ENCODE peak calls at places on chromosome 2, in six cellular contexts. M is HCT116, O is K562, G is GM12878, X is H1, E is HepG2. K is an unnamed sample.

GRCh38 chr2:38959938-38960608 is 70.4 kb downstream of the ARHGEF33 start:
- DNase-seq in M (no peak), O (no peak), G (no peak), X (peak; percentile 68), E (no peak), K (no peak)

GRCh38 chr2:229407170-229407569 is 136.1 kb upstream of the PID1 start:
- DNase-seq in M (peak; percentile 86), O (no peak), G (no peak), X (no peak), E (peak; percentile 49), K (no peak)

GRCh38 chr2:150141241-150142001 is 346.0 kb downstream of the RND3 start:
- DNase-seq in M (no peak), O (no peak), G (no peak), X (no peak), E (no peak), K (no peak)

GRCh38 chr2:3319745-3320566 is 57.7 kb downstream of the EIPR1 start:
- DNase-seq in M (no peak), O (no peak), G (no peak), X (no peak), E (no peak), K (no peak)

GRCh38 chr2:39954346-39954745 is 175.3 kb upstream of the THUMPD2 start:
- DNase-seq in M (no peak), O (no peak), G (no peak), X (no peak), E (no peak), K (no peak)

GRCh38 chr2:147679664-147680502 is 164.9 kb upstream of the ACVR2A start:
- DNase-seq in M (no peak), O (no peak), G (no peak), X (no peak), E (no peak), K (no peak)

GRCh38 chr2:231200805-231201474 is 2.5 kb downstream of the ARMC9 start:
- DNase-seq in M (no peak), O (peak; percentile 46), G (no peak), X (no peak), E (no peak), K (no peak)

GRCh38 chr2:181563101-181563692 is 93.7 kb downstream of the CERKL start:
- DNase-seq in M (no peak), O (no peak), G (no peak), X (no peak), E (no peak), K (no peak)

GRCh38 chr2:8754056-8754790 is 72.4 kb downstream of the ID2 start:
- DNase-seq in M (no peak), O (no peak), G (no peak), X (no peak), E (no peak), K (no peak)

GRCh38 chr2:25521665-25522387 is 151.6 kb downstream of the DTNB start:
- DNase-seq in M (peak; percentile 35), O (peak; percentile 40), G (peak; percentile 90), X (no peak), E (peak; percentile 72), K (no peak)

DNA sequence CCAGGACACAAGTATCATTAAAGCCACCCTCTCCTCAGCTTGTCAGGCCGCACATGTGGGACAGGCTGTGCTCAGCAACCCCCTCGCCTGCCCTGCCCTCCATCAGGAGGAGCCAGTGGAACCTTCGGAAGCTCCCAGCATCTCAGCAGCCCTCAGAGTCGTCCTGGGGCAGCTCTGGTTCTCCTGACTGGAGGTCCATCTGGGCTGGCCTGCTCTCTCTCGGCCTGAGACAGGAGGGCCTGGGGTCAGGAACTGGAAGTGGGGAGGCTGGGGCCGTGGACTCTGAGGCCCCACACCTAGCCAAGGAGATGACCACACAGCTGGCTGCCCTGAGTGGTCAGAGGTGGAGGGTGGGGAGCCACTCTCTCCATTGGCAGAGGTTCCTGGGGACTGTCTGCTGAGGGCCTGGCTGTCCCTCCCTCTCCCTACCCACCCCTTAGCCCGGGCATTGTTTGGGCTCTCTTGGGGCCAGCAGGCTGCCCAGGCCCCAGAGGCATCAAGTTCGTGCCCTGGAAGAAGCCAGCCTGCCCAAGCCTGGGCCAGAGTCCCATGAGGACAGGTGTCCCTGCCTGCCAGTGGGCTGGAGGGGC is 23.1 kb downstream of the ODC1 start:
- DNase-seq in M (no peak), O (no peak), G (no peak), X (no peak), E (no peak), K (no peak)
- H3K36me3 ChIP-seq in M (peaks cover 17% of the 10 kb centered on the region), O (peaks cover 29% of the 10 kb centered on the region), G (no peaks in the 10 kb centered on the region), X (no peaks in the 10 kb centered on the region), E (peaks cover 17% of the 10 kb centered on the region), K (peaks cover 63% of the 10 kb centered on the region)

DNA sequence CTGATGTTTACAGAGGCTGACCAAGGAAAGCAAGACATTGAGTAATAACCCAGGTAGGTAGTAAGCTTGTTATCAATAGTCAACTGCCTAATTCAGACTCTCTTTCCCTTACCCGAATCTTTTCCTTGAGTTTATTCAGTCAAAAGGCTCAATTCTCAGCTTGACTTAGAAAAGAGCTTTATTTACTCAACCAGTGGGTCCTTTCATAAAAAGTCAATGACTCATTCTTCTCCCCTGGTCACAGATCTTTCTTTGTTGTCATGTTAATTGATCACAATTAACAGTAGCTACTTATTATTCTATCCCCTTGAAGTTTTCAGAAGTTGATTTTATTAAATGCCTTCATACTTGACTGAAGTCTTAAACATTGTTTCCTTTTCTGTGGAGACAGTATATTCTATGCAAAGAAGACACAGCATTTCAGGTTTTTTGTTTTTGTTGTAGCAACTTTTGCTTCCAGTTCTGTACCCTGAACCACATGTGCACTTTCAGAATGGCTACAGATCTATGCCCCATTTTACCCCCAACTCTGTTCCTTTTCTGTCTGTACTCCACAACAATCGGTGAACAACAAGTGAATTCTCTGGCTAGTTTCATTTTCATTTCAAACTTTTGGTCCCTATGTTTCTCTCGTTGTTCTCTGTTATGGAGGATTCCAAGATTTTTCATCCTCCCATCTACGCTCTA is 428.3 kb downstream of the NCKAP5 start:
- DNase-seq in M (no peak), O (no peak), G (no peak), X (no peak), E (no peak), K (peak; percentile 66)
- H3K9ac ChIP-seq in M (no peak overlapping the region), O (no peak overlapping the region), G (no peak overlapping the region), X (no peak overlapping the region), E (no peak overlapping the region), K (no peak overlapping the region)

DNA sequence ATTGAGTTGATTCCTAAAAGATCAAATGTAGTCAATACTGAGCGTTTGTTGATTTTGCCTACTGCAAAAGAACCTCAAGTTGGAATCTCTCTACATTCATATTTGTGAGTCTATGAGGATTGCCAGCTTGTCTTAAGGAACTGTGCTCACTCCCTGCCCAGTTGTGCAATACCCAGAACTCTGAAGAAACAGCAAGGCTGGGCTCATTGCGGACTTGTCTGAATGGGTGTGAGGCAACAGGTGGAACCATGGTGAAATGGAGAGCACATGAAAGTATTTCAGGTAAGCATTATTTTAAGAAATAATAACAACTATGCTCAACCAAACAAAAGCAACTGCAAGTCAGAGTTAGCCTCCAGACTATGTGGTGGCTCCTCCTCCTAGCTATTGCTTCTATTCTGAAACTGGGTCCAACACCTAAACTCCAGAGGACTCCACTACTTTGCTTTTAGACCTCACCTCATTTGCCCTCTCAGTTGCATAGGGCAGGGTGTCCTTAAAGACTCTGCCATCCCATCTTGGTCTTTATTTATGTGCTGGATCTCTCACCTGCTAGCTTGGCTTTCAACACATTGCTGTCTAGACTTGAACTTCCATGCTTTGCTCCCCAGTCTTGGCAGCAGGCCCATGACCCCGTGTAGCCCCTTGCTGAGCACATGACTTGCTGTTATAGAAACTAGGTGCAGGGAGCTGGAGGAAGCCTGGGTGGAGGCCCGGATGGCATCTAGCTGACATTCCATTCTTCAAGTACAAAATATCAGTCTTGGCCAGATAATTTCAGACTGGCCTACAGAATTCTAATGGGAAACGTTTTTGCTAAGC is 94.8 kb upstream of the ARL5A start:
- DNase-seq in M (no peak), O (no peak), G (no peak), X (no peak), E (peak; percentile 43), K (no peak)
- TF ChIP-seq ZNF274 in M (no peak), O (no peak), G (no peak), X (no peak), E (no peak), K (no peak)

GRCh38 chr2:43223412-43224040 is 2.9 kb downstream of the ZFP36L2 start:
- DNase-seq in M (no peak), O (no peak), G (no peak), X (no peak), E (no peak), K (no peak)
- H3K36me3 ChIP-seq in M (peaks cover 10% of the 10 kb centered on the region), O (peaks cover 29% of the 10 kb centered on the region), G (no peaks in the 10 kb centered on the region), X (peaks cover 35% of the 10 kb centered on the region), E (peaks cover 3% of the 10 kb centered on the region), K (peaks cover 34% of the 10 kb centered on the region)

GRCh38 chr2:135585586-135585985 is 54.3 kb downstream of the R3HDM1 start:
- DNase-seq in M (no peak), O (no peak), G (no peak), X (peak; percentile 2), E (no peak), K (no peak)
- H3K9ac ChIP-seq in M (no peak overlapping the region), O (no peak overlapping the region), G (no peak overlapping the region), X (no peak overlapping the region), E (no peak overlapping the region), K (no peak overlapping the region)

GRCh38 chr2:211756266-211756665 is 782.3 kb downstream of the ERBB4 start:
- DNase-seq in M (no peak), O (no peak), G (no peak), X (no peak), E (no peak), K (no peak)
- TF ChIP-seq ZNF274 in M (no peak), O (no peak), G (no peak), X (no peak), E (no peak), K (no peak)

GRCh38 chr2:24024018-24024417 is 14.1 kb downstream of the MFSD2B start:
- DNase-seq in M (no peak), O (peak; percentile 32), G (no peak), X (no peak), E (peak; percentile 50), K (no peak)

GRCh38 chr2:24025264-24025663 is 15.4 kb downstream of the MFSD2B start:
- DNase-seq in M (no peak), O (no peak), G (no peak), X (no peak), E (no peak), K (no peak)

GRCh38 chr2:24022324-24022974 is 12.6 kb downstream of the MFSD2B start:
- DNase-seq in M (no peak), O (no peak), G (no peak), X (no peak), E (peak; percentile 79), K (no peak)

GRCh38 chr2:24021122-24021998 is 11.5 kb downstream of the MFSD2B start:
- DNase-seq in M (no peak), O (peak; percentile 74), G (no peak), X (peak; percentile 43), E (peak; percentile 61), K (no peak)

GRCh38 chr2:24022975-24023575 is 13.2 kb downstream of the MFSD2B start:
- DNase-seq in M (no peak), O (no peak), G (no peak), X (no peak), E (no peak), K (no peak)
- H3K36me3 ChIP-seq in M (peaks cover 5% of the 10 kb centered on the region), O (peaks cover 48% of the 10 kb centered on the region), G (peaks cover 8% of the 10 kb centered on the region), X (peaks cover 14% of the 10 kb centered on the region), E (peaks cover 9% of the 10 kb centered on the region), K (peaks cover 25% of the 10 kb centered on the region)